ENCODE peak calls at places on chromosomes 12 and 14, in six cellular contexts. O is vagina, G is cardiac muscle cell, S is breast epithelium, J is H1, L is kidney. F is an unnamed sample. For H3K4me1, the result is how much of the 10 kb centered on the place peaks cover.

GRCh38 chr12:11768233-11768965 is 118.9 kb downstream of the ETV6 start:
- DNase-seq in O (no peak), J (no peak), G (no peak), L (no peak), S (no peak), F (no peak)

GRCh38 chr14:76346391-76347160 is 29.4 kb upstream of the ESRRB start:
- DNase-seq in O (no peak), G (peak), L (no peak), J (no peak), S (no peak), F (no peak)

GRCh38 chr14:100606687-100607610 is 19.7 kb upstream of the BEGAIN start:
- DNase-seq in S (no peak), L (peak), J (no peak), O (no peak), G (no peak), F (peak)

GRCh38 chr12:15158114-15158513 is 63.1 kb downstream of the RERG start:
- DNase-seq in S (no peak), G (no peak), L (no peak), J (no peak), O (no peak), F (no peak)

GRCh38 chr12:118193477-118193876 is 57.6 kb downstream of the PEBP1 start:
- DNase-seq in G (no peak), L (no peak), O (no peak), J (no peak), S (no peak), F (no peak)

GRCh38 chr12:68373836-68374314 is 41.7 kb upstream of the MDM1 start:
- DNase-seq in G (no peak), J (no peak), S (no peak), O (no peak), L (no peak), F (no peak)

GRCh38 chr12:25364529-25365339 is 114.0 kb upstream of the KRAS start:
- DNase-seq in L (no peak), J (no peak), O (no peak), G (no peak), S (no peak), F (no peak)

GRCh38 chr12:47838286-47838931 is 18.7 kb upstream of the HDAC7 start:
- DNase-seq in G (peak), J (no peak), L (no peak), S (no peak), O (no peak), F (peak)

GRCh38 chr12:45708901-45709300 is 20.6 kb upstream of the ARID2 start:
- DNase-seq in L (no peak), J (no peak), O (no peak), G (peak), S (no peak), F (no peak)

GRCh38 chr14:65961004-65961403 is 525.2 kb upstream of the CCDC196 start:
- DNase-seq in G (peak), S (no peak), O (no peak), L (no peak), J (peak), F (peak)

GRCh38 chr14:79011091-79011919 is 841.1 kb downstream of the NRXN3 start:
- DNase-seq in L (no peak), J (no peak), O (no peak), S (no peak), G (peak), F (no peak)

GRCh38 chr14:91866061-91866460 is 1.3 kb downstream of the TC2N start:
- DNase-seq in J (no peak), O (no peak), G (peak), L (no peak), S (peak), F (no peak)

GRCh38 chr12:39626033-39626814 is 6.6 kb upstream of the ABCD2 start:
- DNase-seq in L (peak), J (no peak), G (no peak), S (no peak), O (no peak), F (no peak)

GRCh38 chr12:115109863-115110262 is 425.9 kb upstream of the TBX3 start:
- DNase-seq in L (no peak), J (no peak), S (no peak), O (no peak), G (no peak), F (no peak)

GRCh38 chr12:132392389-132393244 is 63.2 kb upstream of the GALNT9 start:
- DNase-seq in O (no peak), G (no peak), L (no peak), J (no peak), S (no peak), F (peak)

GRCh38 chr12:132395908-132396305 is 66.5 kb upstream of the GALNT9 start:
- DNase-seq in L (peak), J (no peak), S (no peak), O (no peak), G (no peak), F (no peak)

GRCh38 chr12:132395192-132395907 is 66.0 kb upstream of the GALNT9 start:
- DNase-seq in L (peak), O (no peak), S (no peak), G (no peak), J (no peak), F (peak)

GRCh38 chr12:132393245-132393795 is 63.9 kb upstream of the GALNT9 start:
- DNase-seq in S (no peak), L (peak), G (no peak), J (no peak), O (no peak), F (peak)

GRCh38 chr12:132393991-132394949 is 64.9 kb upstream of the GALNT9 start:
- DNase-seq in S (no peak), J (no peak), O (no peak), G (no peak), L (peak), F (peak)
- H3K27ac ChIP-seq in S (no peak), J (no peak), O (no peak), G (no peak), L (no peak), F (no peak)

DNA sequence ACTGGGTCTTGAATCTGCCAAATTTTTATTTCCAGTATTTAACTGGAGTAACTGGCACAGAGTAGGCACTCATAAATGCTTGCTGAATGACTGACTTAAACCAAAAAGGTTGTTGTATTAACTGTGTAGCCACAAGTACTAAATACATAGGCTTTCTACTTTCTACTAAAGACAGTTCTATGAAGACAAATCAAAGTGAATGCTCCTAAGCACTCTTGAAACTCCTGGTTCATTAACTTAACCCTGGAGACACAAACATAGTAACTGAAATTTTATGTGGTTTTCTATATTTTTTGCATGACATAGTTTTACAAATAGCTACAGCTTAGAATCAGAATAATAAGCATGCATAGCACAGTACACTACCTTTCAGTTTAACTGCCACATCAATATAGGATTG is 70.4 kb downstream of the TXNDC16 start:
- DNase-seq in L (no peak), J (no peak), S (no peak), G (no peak), O (no peak), F (no peak)
- H3K4me1 ChIP-seq in L (under half), J (under half), S (under half), G (under half), O (under half), F (under half)

GRCh38 chr14:55104051-55104954 is 24.7 kb upstream of the LGALS3 start:
- DNase-seq in J (no peak), G (no peak), O (no peak), S (no peak), L (no peak), F (no peak)
- H3K27ac ChIP-seq in J (no peak), G (no peak), O (peak), S (peak), L (peak), F (peak)

DNA sequence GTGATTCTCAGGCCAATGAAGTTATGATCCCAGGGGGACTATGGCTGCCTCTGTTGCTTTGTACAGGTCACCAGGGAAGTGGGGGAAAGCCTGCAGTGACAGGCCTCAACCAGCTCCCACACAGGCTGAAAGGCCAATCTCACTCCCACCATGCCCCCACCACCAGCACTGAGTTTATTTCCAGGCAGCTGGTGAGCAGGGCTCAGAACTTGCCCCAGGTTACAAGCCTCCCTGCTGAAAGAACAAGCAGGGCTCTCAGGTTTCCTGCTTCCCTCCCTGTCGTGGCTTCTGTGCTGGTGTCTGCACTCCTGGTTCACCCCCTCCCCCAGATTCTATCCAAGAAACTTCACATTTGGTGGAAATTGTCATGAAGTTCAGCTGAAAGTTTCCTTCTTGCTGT is 260.3 kb downstream of the CCDC59 start:
- DNase-seq in J (no peak), S (no peak), G (no peak), O (no peak), L (peak), F (no peak)
- H3K4me1 ChIP-seq in J (under half), S (under half), G (under half), O (under half), L (under half), F (under half)

DNA sequence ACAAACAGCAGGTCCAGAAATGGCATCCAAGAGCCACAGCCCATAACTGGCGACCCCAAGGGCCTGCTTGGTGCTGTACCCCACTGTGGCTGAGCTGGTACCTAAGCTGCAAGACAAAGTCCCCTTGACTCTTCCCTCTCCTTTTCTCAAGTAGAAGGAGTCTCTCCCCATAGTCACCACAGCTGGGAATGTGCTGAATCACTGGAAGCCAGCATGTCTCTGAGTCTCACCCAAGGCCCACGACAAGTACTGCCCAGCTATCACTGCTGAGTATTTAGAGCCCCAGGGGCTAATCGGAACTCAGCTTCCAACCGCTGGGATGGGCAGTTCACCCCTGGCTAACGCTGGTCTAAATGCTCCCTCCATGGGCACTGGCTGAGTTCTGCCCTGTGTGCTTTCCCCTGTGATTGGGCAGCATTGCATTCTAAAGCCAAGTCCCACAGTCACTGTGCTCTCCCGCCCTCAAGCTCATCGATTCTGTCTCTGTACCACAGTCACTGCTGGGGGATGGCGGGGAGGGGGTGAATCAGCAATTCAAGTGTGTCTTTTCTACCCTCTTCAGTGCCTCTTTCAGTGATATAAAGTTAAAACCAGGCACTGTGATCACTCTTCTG is 6.2 kb downstream of the A2ML1 start:
- DNase-seq in O (no peak), L (no peak), S (no peak), J (no peak), G (no peak), F (no peak)
- H3K27ac ChIP-seq in O (no peak), L (no peak), S (peak), J (peak), G (no peak), F (no peak)